ENCODE peak calls at places on chromosomes 7 and 10, in nine cellular contexts. A is stimulated activated naive CD8-positive, alpha-beta T cell treated with anti-CD3 and anti-CD28 coated beads, Interleukin-15, amount 100 ng/mL, for 72 hours; J is left cardiac atrium; T is naive thymus-derived CD4-positive, alpha-beta T cell; D is left ventricle myocardium superior; Q is T-cell; P is PC-3; N is upper lobe of right lung; V is activated naive CD4-positive, alpha-beta T cell treated with anti-CD3 and anti-CD28 coated beads, Interleukin-2, amount 50 U/mL, for 72 hours. I is an unnamed sample.
A peak's percentile ranks its signal among the peaks of the same experiment; 100 is the strongest.

GRCh38 chr10:113030453-113030852 is 80.4 kb downstream of the TCF7L2 start:
- ATAC-seq in A (no peak), J (peak; percentile 68), T (no peak), D (no peak), Q (no peak), P (no peak), N (no peak), V (no peak), I (no peak)

GRCh38 chr7:139660317-139661042 is 117.3 kb downstream of the HIPK2 start:
- ATAC-seq in A (no peak), J (peak; percentile 28), T (no peak), D (peak; percentile 10), Q (no peak), P (peak; percentile 54), N (no peak), V (no peak), I (no peak)

GRCh38 chr10:110881905-110882304 is 10.2 kb downstream of the PDCD4 start:
- ATAC-seq in A (no peak), J (no peak), T (no peak), D (no peak), Q (no peak), P (no peak), N (no peak), V (no peak), I (no peak)

GRCh38 chr7:40604601-40605438 is 470.0 kb downstream of the SUGCT start:
- ATAC-seq in A (peak; percentile 87), J (peak; percentile 91), T (peak; percentile 74), D (peak; percentile 79), Q (no peak), P (no peak), N (peak; percentile 95), V (peak; percentile 59), I (no peak)

GRCh38 chr10:1020966-1021365 is 4.7 kb downstream of the IDI2 start:
- ATAC-seq in A (no peak), J (peak; percentile 17), T (no peak), D (no peak), Q (no peak), P (no peak), N (peak; percentile 35), V (no peak), I (no peak)

GRCh38 chr7:27175005-27175625 is 995 bp upstream of the HOXA10 start:
- ATAC-seq in A (no peak), J (no peak), T (no peak), D (no peak), Q (no peak), P (peak; percentile 49), N (no peak), V (no peak), I (no peak)

GRCh38 chr10:74827045-74827441 is 643 bp downstream of the KAT6B start:
- ATAC-seq in A (no peak), J (no peak), T (no peak), D (no peak), Q (peak; percentile 5), P (no peak), N (no peak), V (peak; percentile 1), I (no peak)

GRCh38 chr10:11875183-11875498 is 52.0 kb downstream of the PROSER2 start:
- ATAC-seq in A (peak; percentile 3), J (no peak), T (no peak), D (peak; percentile 3), Q (no peak), P (peak; percentile 12), N (no peak), V (no peak), I (no peak)

GRCh38 chr7:4226166-4226857 is 455.8 kb upstream of the FOXK1 start:
- ATAC-seq in A (no peak), J (no peak), T (no peak), D (no peak), Q (no peak), P (no peak), N (no peak), V (no peak), I (no peak)

GRCh38 chr7:47601881-47602249 is 20.0 kb upstream of the TNS3 start:
- ATAC-seq in A (no peak), J (no peak), T (no peak), D (no peak), Q (no peak), P (peak; percentile 2), N (no peak), V (no peak), I (no peak)

GRCh38 chr7:72481934-72482333 is 69.8 kb upstream of the CALN1 start:
- ATAC-seq in A (no peak), J (no peak), T (no peak), D (no peak), Q (no peak), P (no peak), N (no peak), V (no peak), I (no peak)

GRCh38 chr7:141842904-141843303 is 1.6 kb upstream of the PRSS37 start:
- ATAC-seq in A (no peak), J (no peak), T (no peak), D (no peak), Q (no peak), P (no peak), N (no peak), V (no peak), I (no peak)

I was measured in activated T-helper 17 cell treated with anti-CD3 and anti-CD28 coated beads, Interleukin-2, amount 50 U/mL, for 72 hours.